ENCODE peak calls at places on chromosomes 11 and 22, in eight cellular contexts. V, P, E, K, U, S, F and Z are unnamed samples.

GRCh38 chr11:4495487-4495886 is 13.0 kb downstream of the OR52K1 start:
- DNase-seq in V (no peak), P (no peak), E (no peak), K (no peak), U (no peak), S (no peak), F (no peak), Z (no peak)

GRCh38 chr11:9210224-9210921 is 54.8 kb downstream of the DENND5A start:
- DNase-seq in V (no peak), P (no peak), E (no peak), K (peak), U (no peak), S (no peak), F (no peak), Z (no peak)

GRCh38 chr11:116415095-116415494 is 357.7 kb downstream of the BUD13 start:
- DNase-seq in V (no peak), P (no peak), E (peak), K (no peak), U (no peak), S (no peak), F (no peak), Z (no peak)

GRCh38 chr11:64119748-64120147 is 46.2 kb downstream of the MACROD1 start:
- DNase-seq in V (no peak), P (no peak), E (no peak), K (no peak), U (peak), S (no peak), F (no peak), Z (no peak)

GRCh38 chr22:27273386-27273785 is 528.2 kb downstream of the MN1 start:
- DNase-seq in V (no peak), P (no peak), E (no peak), K (no peak), U (no peak), S (no peak), F (no peak), Z (no peak)

GRCh38 chr11:5265832-5266231 is 3.9 kb downstream of the HBE1 start:
- DNase-seq in V (no peak), P (no peak), E (no peak), K (no peak), U (no peak), S (no peak), F (no peak), Z (no peak)

GRCh38 chr11:9461068-9461759 is 402 bp downstream of the ZNF143 start:
- DNase-seq in V (peak), P (peak), E (peak), K (peak), U (peak), S (peak), F (peak), Z (peak)

GRCh38 chr11:118109231-118109630 is 22.5 kb upstream of the SMIM35 start:
- DNase-seq in V (no peak), P (peak), E (no peak), K (peak), U (no peak), S (peak), F (no peak), Z (no peak)

GRCh38 chr22:28607710-28608109 is 71.9 kb downstream of the TTC28 start:
- DNase-seq in V (peak), P (no peak), E (no peak), K (no peak), U (no peak), S (no peak), F (no peak), Z (peak)

GRCh38 chr22:36084717-36085116 is 56.1 kb upstream of the RBFOX2 start:
- DNase-seq in V (no peak), P (no peak), E (no peak), K (no peak), U (no peak), S (no peak), F (no peak), Z (no peak)

GRCh38 chr11:30617762-30618161 is 31.6 kb upstream of the MPPED2 start:
- DNase-seq in V (no peak), P (no peak), E (no peak), K (no peak), U (no peak), S (no peak), F (no peak), Z (no peak)

GRCh38 chr11:12768731-12769673 is 94.8 kb downstream of the TEAD1 start:
- DNase-seq in V (no peak), P (no peak), E (no peak), K (no peak), U (no peak), S (no peak), F (no peak), Z (no peak)

GRCh38 chr11:68904458-68904847 is 762 bp downstream of the IGHMBP2 start:
- DNase-seq in V (no peak), P (no peak), E (no peak), K (no peak), U (peak), S (peak), F (no peak), Z (peak)

GRCh38 chr22:17479129-17479528 is 84.2 kb upstream of the SLC25A18 start:
- DNase-seq in V (no peak), P (no peak), E (no peak), K (no peak), U (no peak), S (no peak), F (no peak), Z (no peak)

GRCh38 chr11:12439615-12440014 is 62.2 kb downstream of the PARVA start:
- DNase-seq in V (no peak), P (no peak), E (no peak), K (no peak), U (no peak), S (no peak), F (no peak), Z (no peak)

DNA sequence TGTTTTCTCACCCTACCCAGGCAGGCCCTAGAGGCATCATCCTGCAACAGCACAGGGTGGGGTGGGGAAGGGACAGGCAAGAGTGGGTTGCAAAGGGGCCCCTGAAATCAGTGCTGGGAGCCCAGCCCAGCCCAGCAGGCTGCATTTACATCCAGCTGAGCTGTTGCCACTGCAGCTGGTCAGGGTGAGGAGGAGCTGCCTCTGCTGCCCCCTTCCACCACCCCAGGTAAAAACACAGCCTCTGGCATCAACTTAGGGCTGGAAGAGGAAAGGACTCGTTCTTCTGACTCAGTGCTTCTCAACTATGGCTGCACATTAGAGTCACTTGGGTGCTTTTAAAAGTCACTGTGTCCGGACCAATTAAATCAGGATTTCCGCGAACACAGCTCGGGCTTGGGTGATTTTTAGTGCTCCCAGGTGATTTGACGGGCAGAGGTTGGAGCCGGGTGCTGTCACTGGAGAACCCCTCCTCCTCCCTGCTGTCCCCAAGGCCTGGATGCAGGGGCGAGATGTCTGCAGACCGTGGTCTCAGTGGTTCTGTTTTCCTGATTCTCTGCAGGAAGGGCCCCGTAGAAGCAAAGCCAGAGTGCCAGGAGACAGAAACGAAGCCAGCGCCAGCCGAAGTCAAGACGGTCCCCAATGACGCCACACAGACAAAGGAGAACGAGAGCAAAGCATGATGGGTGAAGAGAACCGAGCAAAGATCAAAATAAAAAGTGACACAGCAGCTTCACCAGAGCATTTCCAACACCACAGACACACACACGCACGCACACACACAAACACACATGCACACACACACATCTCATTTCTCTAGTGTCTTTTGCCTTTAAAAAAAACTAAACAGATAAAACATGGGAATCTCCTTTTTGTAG is 39.4 kb upstream of the TTC12 start:
- DNase-seq in V (no peak), P (no peak), E (no peak), K (no peak), U (no peak), S (no peak), F (no peak), Z (peak)
- H3K4me3 ChIP-seq in V (no peak), P (no peak), E (no peak), K (no peak), U (no peak), S (no peak), F (no peak), Z (no peak)

GRCh38 chr22:50468626-50469025 is 6.2 kb downstream of the SBF1 start:
- DNase-seq in V (no peak), P (no peak), E (no peak), K (no peak), U (no peak), S (no peak), F (no peak), Z (no peak)
- TF ChIP-seq CTCF in V (no peak), P (no peak), E (no peak), K (no peak), U (no peak), S (no peak), F (no peak), Z (no peak)

DNA sequence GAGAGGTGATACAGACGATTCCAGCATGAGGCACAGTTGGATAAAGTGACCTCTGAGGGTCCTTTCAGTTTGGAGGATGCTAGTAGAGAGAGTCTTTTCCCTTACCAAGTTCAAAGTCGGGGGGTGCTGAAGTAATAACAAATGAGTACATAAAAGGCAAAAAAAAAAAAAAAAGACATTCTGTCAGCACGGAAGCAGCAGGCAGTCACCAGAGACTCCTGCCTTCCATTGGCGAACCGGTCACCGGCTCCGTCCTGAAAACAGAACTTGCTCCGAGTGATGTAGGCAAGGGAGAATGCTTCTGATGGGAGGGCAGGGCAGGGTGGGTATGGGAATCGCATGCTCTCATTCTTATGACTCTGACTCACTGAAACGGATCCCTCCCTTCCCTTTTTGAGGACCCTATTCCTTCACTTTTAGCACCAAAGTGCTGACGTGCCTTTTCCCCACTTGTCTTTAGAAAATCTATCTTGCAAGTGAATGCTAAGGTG is 65.9 kb downstream of the PRR5L start:
- DNase-seq in V (peak), P (no peak), E (peak), K (peak), U (no peak), S (no peak), F (peak), Z (peak)
- H3K4me3 ChIP-seq in V (peak), P (peak), E (no peak), K (peak), U (no peak), S (peak), F (no peak), Z (peak)

GRCh38 chr22:46541536-46541935 is 4.1 kb upstream of the CELSR1 start:
- DNase-seq in V (no peak), P (no peak), E (no peak), K (no peak), U (no peak), S (no peak), F (no peak), Z (no peak)

GRCh38 chr22:46539169-46539568 is 1.7 kb upstream of the CELSR1 start:
- DNase-seq in V (no peak), P (peak), E (no peak), K (no peak), U (no peak), S (peak), F (no peak), Z (no peak)

GRCh38 chr22:46538816-46539163 is 1.4 kb upstream of the CELSR1 start:
- DNase-seq in V (no peak), P (peak), E (no peak), K (peak), U (no peak), S (peak), F (no peak), Z (no peak)

GRCh38 chr22:46545041-46545796 is 7.8 kb upstream of the CELSR1 start:
- DNase-seq in V (no peak), P (no peak), E (no peak), K (no peak), U (no peak), S (peak), F (no peak), Z (no peak)

GRCh38 chr22:46542011-46542985 is 4.9 kb upstream of the CELSR1 start:
- DNase-seq in V (no peak), P (peak), E (no peak), K (peak), U (peak), S (peak), F (no peak), Z (peak)
- TF ChIP-seq CTCF in V (peak), P (peak), E (peak), K (peak), U (peak), S (peak), F (peak), Z (peak)

GRCh38 chr11:72220696-72221363 is 3.7 kb upstream of the INPPL1 start:
- DNase-seq in V (no peak), P (no peak), E (no peak), K (no peak), U (no peak), S (no peak), F (no peak), Z (no peak)
- H3K4me3 ChIP-seq in V (no peak), P (no peak), E (no peak), K (no peak), U (no peak), S (no peak), F (no peak), Z (no peak)

GRCh38 chr11:128204898-128205297 is 382.5 kb downstream of the ETS1 start:
- DNase-seq in V (no peak), P (no peak), E (no peak), K (no peak), U (no peak), S (no peak), F (no peak), Z (no peak)
- TF ChIP-seq CTCF in V (no peak), P (no peak), E (no peak), K (no peak), U (no peak), S (no peak), F (no peak), Z (no peak)

DNA sequence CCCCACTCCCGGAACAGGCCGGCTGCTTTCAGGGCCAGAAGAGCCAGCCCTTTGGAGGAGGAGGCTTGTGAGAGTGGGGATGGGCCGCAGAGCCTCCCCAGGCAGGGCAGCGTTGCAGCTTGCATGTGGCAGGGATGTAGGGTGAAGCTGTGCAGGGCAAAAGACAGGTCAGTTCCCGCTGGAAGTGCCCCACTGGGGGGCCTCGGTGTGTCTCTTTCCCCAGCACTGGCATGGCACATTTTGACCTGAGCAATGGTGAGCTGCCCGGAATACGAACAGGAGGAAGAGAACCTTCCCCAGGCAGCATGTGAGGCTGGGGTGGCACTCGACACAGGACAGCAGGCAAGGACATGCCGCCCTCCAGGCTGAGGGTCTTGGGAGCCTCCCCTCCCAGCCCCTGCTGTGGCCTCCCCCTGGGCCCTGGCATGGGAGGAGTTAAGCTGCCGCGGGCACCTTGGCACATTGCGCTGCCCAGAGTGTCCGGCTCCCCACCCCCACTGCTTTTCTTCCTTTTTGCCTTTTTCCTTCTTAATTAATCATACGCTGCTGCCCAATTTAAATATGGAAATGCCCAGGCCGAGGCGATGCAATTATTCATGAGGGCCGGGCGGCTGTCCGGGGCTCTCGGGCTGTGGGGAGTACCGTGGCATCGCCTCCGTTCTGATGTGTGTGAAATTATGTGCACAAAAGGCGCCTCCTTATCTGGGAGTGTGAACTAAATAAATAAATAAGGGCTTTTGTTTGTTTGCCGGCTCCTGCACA is 76.0 kb upstream of the WNT7B start:
- DNase-seq in V (no peak), P (peak), E (no peak), K (peak), U (no peak), S (peak), F (no peak), Z (peak)
- H3K4me3 ChIP-seq in V (peak), P (peak), E (peak), K (peak), U (no peak), S (peak), F (peak), Z (peak)

GRCh38 chr11:61254403-61255025 is 13.5 kb downstream of the PGA5 start:
- DNase-seq in V (peak), P (peak), E (peak), K (peak), U (peak), S (peak), F (no peak), Z (peak)

GRCh38 chr11:61259363-61259762 is 18.4 kb downstream of the PGA5 start:
- DNase-seq in V (no peak), P (no peak), E (no peak), K (no peak), U (no peak), S (no peak), F (no peak), Z (no peak)

GRCh38 chr11:61258546-61258945 is 17.6 kb downstream of the PGA5 start:
- DNase-seq in V (no peak), P (no peak), E (no peak), K (no peak), U (no peak), S (no peak), F (no peak), Z (no peak)

DNA sequence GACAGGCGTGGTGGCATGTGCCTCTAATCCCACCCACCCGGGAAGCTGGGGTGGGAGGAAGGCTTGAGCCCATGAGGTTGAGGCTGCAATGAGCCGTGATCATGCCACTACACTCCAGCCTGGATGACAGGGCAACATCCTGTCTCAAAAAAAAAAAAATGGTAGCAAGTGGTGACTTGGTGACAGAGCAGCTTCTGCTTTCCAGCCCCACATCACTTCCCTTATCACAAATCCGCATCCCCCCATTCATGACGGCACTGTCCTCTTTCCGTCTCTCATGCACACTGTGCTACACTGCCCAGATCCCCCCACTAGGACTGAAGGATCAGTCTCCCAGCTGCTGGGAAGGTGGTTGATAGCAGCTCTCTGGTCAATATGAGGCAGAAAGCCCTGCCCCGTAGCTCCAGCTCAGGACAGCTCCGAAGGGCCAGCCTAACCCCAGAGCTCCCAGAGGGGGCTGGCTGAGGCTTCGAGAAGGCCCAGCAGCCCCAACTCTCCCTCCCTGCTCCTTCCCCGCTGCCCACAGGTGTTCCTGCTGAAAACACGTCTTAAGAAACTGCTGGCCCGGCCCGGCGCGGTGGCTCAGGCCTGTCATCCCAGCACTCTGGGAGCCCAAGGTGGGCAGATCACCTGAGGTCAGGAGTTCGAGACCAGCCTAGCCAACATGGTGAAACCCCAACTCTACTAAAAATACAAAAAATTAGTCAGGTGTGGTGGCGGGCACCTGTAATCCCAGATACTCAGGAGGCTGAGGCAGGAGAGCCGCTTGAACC is 15.9 kb downstream of the PGA5 start:
- DNase-seq in V (no peak), P (no peak), E (no peak), K (no peak), U (no peak), S (no peak), F (no peak), Z (no peak)
- TF ChIP-seq CTCF in V (no peak), P (no peak), E (no peak), K (no peak), U (no peak), S (no peak), F (no peak), Z (no peak)

GRCh38 chr11:119729581-119730346 is 764 bp upstream of the NECTIN1 start:
- DNase-seq in V (peak), P (peak), E (no peak), K (peak), U (no peak), S (peak), F (no peak), Z (peak)
- H3K4me3 ChIP-seq in V (peak), P (peak), E (peak), K (peak), U (peak), S (peak), F (peak), Z (peak)

GRCh38 chr11:121437018-121437685 is 15.0 kb upstream of the SORL1 start:
- DNase-seq in V (no peak), P (no peak), E (no peak), K (peak), U (no peak), S (no peak), F (no peak), Z (peak)

GRCh38 chr11:121437686-121438078 is 14.4 kb upstream of the SORL1 start:
- DNase-seq in V (no peak), P (no peak), E (no peak), K (no peak), U (no peak), S (no peak), F (no peak), Z (no peak)

GRCh38 chr11:121439337-121439736 is 12.8 kb upstream of the SORL1 start:
- DNase-seq in V (no peak), P (no peak), E (no peak), K (no peak), U (no peak), S (no peak), F (no peak), Z (no peak)

GRCh38 chr11:121435132-121435531 is 17.0 kb upstream of the SORL1 start:
- DNase-seq in V (no peak), P (no peak), E (no peak), K (no peak), U (no peak), S (no peak), F (no peak), Z (no peak)

GRCh38 chr11:121435796-121436511 is 16.2 kb upstream of the SORL1 start:
- DNase-seq in V (no peak), P (no peak), E (no peak), K (no peak), U (peak), S (no peak), F (no peak), Z (no peak)
- TF ChIP-seq CTCF in V (no peak), P (no peak), E (no peak), K (no peak), U (no peak), S (no peak), F (no peak), Z (no peak)